ENCODE peak calls at places on chromosome 9, in eight cellular contexts. M is fibroblast of pulmonary artery; S is spleen; V is DMS53; N is right cardiac atrium; X is activated CD8-positive, alpha-beta T cell treated with anti-CD3 and anti-CD28 coated beads for 36 hours; W is NCI-H748 treated with DMSO at 0.1 percent for 48 hours; C is colonic mucosa. Y is an unnamed sample.
A peak's percentile ranks its signal among the peaks of the same experiment; 100 is the strongest.

GRCh38 chr9:35603506-35603985 is 1.5 kb upstream of the TESK1 start:
- DNase-seq in M (peak; percentile 90), S (peak; percentile 82), V (peak; percentile 65), N (peak; percentile 87), X (peak; percentile 50), W (no peak), C (peak; percentile 65), Y (no peak)

GRCh38 chr9:135701067-135701967 is 668 bp upstream of the KCNT1 start:
- DNase-seq in M (no peak), S (no peak), V (peak; percentile 41), N (no peak), X (peak; percentile 44), W (no peak), C (no peak), Y (no peak)

GRCh38 chr9:130658893-130659698 is 5.3 kb upstream of the PRDM12 start:
- DNase-seq in M (no peak), S (no peak), V (no peak), N (no peak), X (no peak), W (no peak), C (no peak), Y (no peak)

GRCh38 chr9:134835455-134835854 is 45.2 kb upstream of the FCN2 start:
- DNase-seq in M (no peak), S (no peak), V (no peak), N (peak; percentile 90), X (no peak), W (no peak), C (no peak), Y (no peak)

GRCh38 chr9:112180387-112180881 is 5.3 kb upstream of the SUSD1 start:
- DNase-seq in M (no peak), S (no peak), V (no peak), N (no peak), X (peak; percentile 81), W (no peak), C (no peak), Y (peak; percentile 34)

GRCh38 chr9:122265265-122265900 is 701 bp downstream of the MRRF start:
- DNase-seq in M (peak; percentile 20), S (no peak), V (peak; percentile 79), N (no peak), X (peak; percentile 2), W (no peak), C (peak; percentile 36), Y (peak; percentile 63)

GRCh38 chr9:89742660-89743059 is 137.8 kb downstream of the GADD45G start:
- DNase-seq in M (no peak), S (no peak), V (no peak), N (no peak), X (peak; percentile 37), W (no peak), C (no peak), Y (no peak)

GRCh38 chr9:130172858-130173461 is 756 bp downstream of the NCS1 start:
- DNase-seq in M (no peak), S (no peak), V (peak; percentile 64), N (peak; percentile 74), X (peak; percentile 58), W (no peak), C (no peak), Y (peak; percentile 61)

GRCh38 chr9:18890372-18890771 is 142.6 kb downstream of the SAXO1 start:
- DNase-seq in M (peak; percentile 68), S (no peak), V (no peak), N (no peak), X (no peak), W (no peak), C (no peak), Y (no peak)

GRCh38 chr9:133904371-133905090 is 87.6 kb downstream of the VAV2 start:
- DNase-seq in M (no peak), S (no peak), V (no peak), N (no peak), X (no peak), W (no peak), C (no peak), Y (no peak)

GRCh38 chr9:89426389-89426961 is 71.4 kb downstream of the SEMA4D start:
- DNase-seq in M (no peak), S (peak; percentile 55), V (no peak), N (no peak), X (peak; percentile 79), W (no peak), C (no peak), Y (no peak)

GRCh38 chr9:97954550-97954989 is 16.6 kb upstream of the HEMGN start:
- DNase-seq in M (peak; percentile 26), S (no peak), V (peak; percentile 82), N (no peak), X (peak; percentile 73), W (peak; percentile 39), C (peak; percentile 37), Y (peak; percentile 19)

GRCh38 chr9:130837002-130837511 is 2.0 kb downstream of the ABL1 start:
- DNase-seq in M (peak; percentile 72), S (no peak), V (no peak), N (no peak), X (no peak), W (no peak), C (peak; percentile 51), Y (peak; percentile 36)

GRCh38 chr9:13557724-13558123 is 278.2 kb upstream of the MPDZ start:
- DNase-seq in M (no peak), S (no peak), V (no peak), N (no peak), X (no peak), W (peak; percentile 20), C (no peak), Y (no peak)

GRCh38 chr9:87382902-87383301 is 114.8 kb upstream of the DAPK1 start:
- DNase-seq in M (peak; percentile 83), S (no peak), V (peak; percentile 28), N (peak; percentile 38), X (no peak), W (no peak), C (no peak), Y (peak; percentile 2)

GRCh38 chr9:15182003-15182695 is 124.9 kb downstream of the TTC39B start:
- DNase-seq in M (no peak), S (no peak), V (no peak), N (no peak), X (no peak), W (peak; percentile 98), C (no peak), Y (peak; percentile 10)

GRCh38 chr9:114072181-114073140 is 5.6 kb downstream of the AMBP start:
- DNase-seq in M (peak; percentile 37), S (peak; percentile 51), V (no peak), N (peak; percentile 91), X (no peak), W (no peak), C (peak; percentile 51), Y (no peak)

GRCh38 chr9:16970321-16970720 is 99.9 kb upstream of the BNC2 start:
- DNase-seq in M (no peak), S (no peak), V (no peak), N (no peak), X (no peak), W (no peak), C (no peak), Y (no peak)

GRCh38 chr9:88905506-88905905 is 85.8 kb upstream of the S1PR3 start:
- DNase-seq in M (no peak), S (no peak), V (no peak), N (no peak), X (no peak), W (no peak), C (no peak), Y (no peak)

GRCh38 chr9:133702798-133703570 is 35.2 kb downstream of the SARDH start:
- DNase-seq in M (no peak), S (peak; percentile 79), V (no peak), N (peak; percentile 65), X (peak; percentile 50), W (no peak), C (no peak), Y (no peak)

GRCh38 chr9:137013571-137013940 is 14.5 kb downstream of the ABCA2 start:
- DNase-seq in M (no peak), S (no peak), V (no peak), N (no peak), X (no peak), W (no peak), C (no peak), Y (no peak)

GRCh38 chr9:137159105-137160053 is 10.5 kb downstream of the LRRC26 start:
- DNase-seq in M (no peak), S (no peak), V (no peak), N (peak; percentile 8), X (no peak), W (no peak), C (no peak), Y (no peak)

GRCh38 chr9:98637381-98637780 is 71.4 kb downstream of the GABBR2 start:
- DNase-seq in M (no peak), S (no peak), V (no peak), N (no peak), X (no peak), W (no peak), C (no peak), Y (no peak)

GRCh38 chr9:79796411-79796810 is 224.6 kb downstream of the TLE4 start:
- DNase-seq in M (no peak), S (no peak), V (no peak), N (no peak), X (no peak), W (no peak), C (no peak), Y (no peak)

GRCh38 chr9:115022760-115023434 is 92.5 kb upstream of the TNFSF8 start:
- DNase-seq in M (peak; percentile 36), S (no peak), V (no peak), N (no peak), X (no peak), W (no peak), C (no peak), Y (peak; percentile 41)

Y was measured in mesenchymal stem cell.